ENCODE peak calls at places on chromosomes 1 and 21, in six cellular contexts. D is stimulated activated CD4-positive, alpha-beta T cell treated with anti-CD3 and anti-CD28 coated beads, Interleukin-4, amount 100 ng/mL, for 4 hours; T is stimulated activated CD8-positive, alpha-beta memory T cell treated with anti-CD3 and anti-CD28 coated beads, Interleukin-15, amount 100 ng/mL, for 1 hour; H is activated CD8-positive, alpha-beta memory T cell treated with anti-CD3 and anti-CD28 coated beads for 24 hours; W is NCI-H345; R is AG08396. Q is an unnamed sample.
A peak's percentile ranks its signal among the peaks of the same experiment; 100 is the strongest.

GRCh38 chr1:229227298-229227919 is 43.5 kb upstream of the RAB4A start:
- DNase-seq in H (peak; percentile 92), T (peak; percentile 72), W (peak; percentile 85), R (peak; percentile 75), D (peak; percentile 80), Q (peak; percentile 94)

GRCh38 chr1:54986025-54986424 is 5.6 kb downstream of the TMEM61 start:
- DNase-seq in R (no peak), D (no peak), H (no peak), T (no peak), W (no peak), Q (peak; percentile 64)

GRCh38 chr1:69451196-69451595 is 116.5 kb upstream of the LRRC7 start:
- DNase-seq in H (no peak), W (no peak), T (no peak), R (no peak), D (no peak), Q (no peak)

GRCh38 chr1:48062353-48062752 is 65.2 kb upstream of the TRABD2B start:
- DNase-seq in R (no peak), T (no peak), W (no peak), D (no peak), H (no peak), Q (peak; percentile 6)

GRCh38 chr1:101162736-101163405 is 73.9 kb upstream of the S1PR1 start:
- DNase-seq in W (no peak), D (no peak), T (no peak), H (no peak), R (no peak), Q (no peak)

GRCh38 chr1:167797005-167797404 is 75.2 kb downstream of the MPZL1 start:
- DNase-seq in D (no peak), R (peak; percentile 83), T (no peak), H (no peak), W (no peak), Q (peak; percentile 90)

GRCh38 chr1:29162476-29163138 is 19.1 kb downstream of the SRSF4 start:
- DNase-seq in T (no peak), W (no peak), H (no peak), R (peak; percentile 47), D (no peak), Q (peak; percentile 87)

GRCh38 chr1:40620586-40620985 is 44.9 kb downstream of the RIMS3 start:
- DNase-seq in H (no peak), R (no peak), W (no peak), T (no peak), D (no peak), Q (no peak)

GRCh38 chr21:30981403-30981802 is 56.9 kb downstream of the KRTAP19-8 start:
- DNase-seq in W (no peak), T (no peak), R (no peak), H (no peak), D (no peak), Q (no peak)

GRCh38 chr1:33152685-33153432 is 29.0 kb downstream of the TRIM62 start:
- DNase-seq in T (no peak), H (no peak), D (no peak), R (no peak), W (peak; percentile 85), Q (peak; percentile 89)

GRCh38 chr1:204560590-204560989 is 44.4 kb downstream of the MDM4 start:
- DNase-seq in T (no peak), R (peak; percentile 41), W (no peak), H (no peak), D (no peak), Q (no peak)

GRCh38 chr1:225299624-225300023 is 128.2 kb downstream of the LBR start:
- DNase-seq in D (no peak), T (no peak), W (no peak), H (no peak), R (no peak), Q (no peak)

GRCh38 chr1:55650449-55650848 is 435.3 kb upstream of the USP24 start:
- DNase-seq in T (no peak), H (no peak), D (no peak), W (no peak), R (no peak), Q (no peak)

GRCh38 chr1:201330541-201330940 is 46.9 kb downstream of the TNNT2 start:
- DNase-seq in H (no peak), T (no peak), D (no peak), R (no peak), W (no peak), Q (peak; percentile 28)

GRCh38 chr1:204171751-204172178 is 5.6 kb upstream of the REN start:
- DNase-seq in T (no peak), W (no peak), D (no peak), R (no peak), H (no peak), Q (no peak)

GRCh38 chr1:6803357-6803756 is 18.1 kb downstream of the CAMTA1 start:
- DNase-seq in R (peak; percentile 16), W (no peak), T (no peak), H (no peak), D (no peak), Q (no peak)